ENCODE peak calls at places on chromosomes 3 and 15, in ten cellular contexts. Q is K562, X is right lobe of liver, T is brain microvascular endothelial cell, R is MCF 10A, K is nephron progenitor cell, M is NCI-H1417, W is HuH-7, F is upper lobe of right lung, B is T-cell. G is an unnamed sample.

GRCh38 chr3:158260392-158260791 is 150.5 kb downstream of the RSRC1 start:
- DNase-seq in K (no peak), B (no peak), Q (no peak), W (no peak), X (no peak), T (no peak), M (no peak), R (peak), F (no peak), G (no peak)

GRCh38 chr3:102158080-102158756 is 276.6 kb upstream of the ZPLD1 start:
- DNase-seq in W (no peak), X (no peak), M (no peak), Q (no peak), K (no peak), B (no peak), T (no peak), R (no peak), F (no peak), G (no peak)

GRCh38 chr3:18752273-18752934 is 327.3 kb upstream of the SATB1 start:
- DNase-seq in K (no peak), W (no peak), T (no peak), R (no peak), X (no peak), M (no peak), B (no peak), Q (no peak), F (no peak), G (no peak)

GRCh38 chr15:22827125-22827524 is 11.3 kb upstream of the NIPA2 start:
- DNase-seq in K (no peak), M (no peak), Q (no peak), B (no peak), W (no peak), F (no peak), T (no peak), X (no peak), R (no peak), G (no peak)

GRCh38 chr3:109364088-109364487 is 26.7 kb upstream of the DPPA4 start:
- DNase-seq in R (no peak), Q (no peak), B (no peak), X (no peak), F (no peak), W (no peak), K (no peak), M (no peak), T (no peak), G (no peak)

GRCh38 chr3:47370887-47371697 is 9.7 kb upstream of the PTPN23 start:
- DNase-seq in F (no peak), B (no peak), Q (peak), T (no peak), M (no peak), R (peak), K (peak), W (peak), X (no peak), G (no peak)

GRCh38 chr15:85154061-85154460 is 172.4 kb downstream of the PDE8A start:
- DNase-seq in B (no peak), Q (peak), T (no peak), K (no peak), R (no peak), W (no peak), M (no peak), F (no peak), X (no peak), G (no peak)

GRCh38 chr3:81581966-81582599 is 179.4 kb downstream of the GBE1 start:
- DNase-seq in F (no peak), K (peak), T (peak), X (peak), W (no peak), Q (peak), B (no peak), R (peak), M (peak), G (no peak)

GRCh38 chr15:26679927-26680326 is 92.9 kb downstream of the GABRB3 start:
- DNase-seq in Q (no peak), R (no peak), K (no peak), X (no peak), T (no peak), W (no peak), M (no peak), F (no peak), B (no peak), G (no peak)

GRCh38 chr15:98529205-98530145 is 118.9 kb upstream of the IGF1R start:
- DNase-seq in K (no peak), T (no peak), R (no peak), M (no peak), W (no peak), Q (no peak), X (no peak), F (no peak), B (no peak), G (no peak)

GRCh38 chr3:189148090-189148507 is 23.7 kb upstream of the TPRG1 start:
- DNase-seq in K (peak), X (peak), T (peak), F (no peak), B (peak), R (peak), Q (peak), W (peak), M (peak), G (peak)

GRCh38 chr15:63003836-63004610 is 38.5 kb upstream of the TPM1 start:
- DNase-seq in F (no peak), T (no peak), M (no peak), R (no peak), X (no peak), K (no peak), Q (no peak), B (no peak), W (no peak), G (no peak)

GRCh38 chr3:178297204-178297603 is 239.0 kb upstream of the KCNMB2 start:
- DNase-seq in R (no peak), Q (no peak), K (no peak), F (no peak), B (no peak), W (no peak), T (no peak), M (no peak), X (no peak), G (no peak)

GRCh38 chr3:364287-364686 is 167.7 kb downstream of the CHL1 start:
- DNase-seq in Q (no peak), K (no peak), R (no peak), M (no peak), X (no peak), W (no peak), B (no peak), F (no peak), T (no peak), G (no peak)

GRCh38 chr15:89778861-89779260 is 2.7 kb downstream of the MESP2 start:
- DNase-seq in M (no peak), K (no peak), Q (no peak), X (no peak), F (no peak), W (no peak), R (no peak), T (no peak), B (no peak), G (no peak)